ENCODE peak calls at places on chromosome 19, in four cellular contexts. One of them, this sample, is unnamed.

GRCh38 chr19:4516939-4517300 is 1.4 kb downstream of the PLIN4 start:
- DNase-seq in mammary epithelial cell: no peak
- DNase-seq in GM23248: peak
- DNase-seq in PC-9: no peak
- DNase-seq in this sample: no peak

GRCh38 chr19:17220207-17220758 is 5.1 kb downstream of the USE1 start:
- DNase-seq in GM23248: peak
- DNase-seq in mammary epithelial cell: no peak
- DNase-seq in PC-9: peak
- DNase-seq in this sample: peak

GRCh38 chr19:10749435-10750384 is 31.8 kb downstream of the DNM2 start:
- DNase-seq in PC-9: peak
- DNase-seq in GM23248: no peak
- DNase-seq in mammary epithelial cell: no peak
- DNase-seq in this sample: no peak

GRCh38 chr19:37966211-37967072 is 59.4 kb downstream of the SIPA1L3 start:
- DNase-seq in PC-9: no peak
- DNase-seq in mammary epithelial cell: peak
- DNase-seq in GM23248: no peak
- DNase-seq in this sample: no peak

GRCh38 chr19:3324405-3324856 is 42.0 kb upstream of the NFIC start:
- DNase-seq in GM23248: no peak
- DNase-seq in PC-9: no peak
- DNase-seq in mammary epithelial cell: no peak
- DNase-seq in this sample: peak

GRCh38 chr19:3781603-3782002 is 4.6 kb downstream of the MATK start:
- DNase-seq in PC-9: no peak
- DNase-seq in mammary epithelial cell: no peak
- DNase-seq in GM23248: no peak
- DNase-seq in this sample: no peak

GRCh38 chr19:31572671-31573298 is 223.5 kb upstream of the TSHZ3 start:
- DNase-seq in mammary epithelial cell: no peak
- DNase-seq in PC-9: no peak
- DNase-seq in GM23248: no peak
- DNase-seq in this sample: no peak

GRCh38 chr19:16400911-16401675 is 70.7 kb downstream of the EPS15L1 start:
- DNase-seq in mammary epithelial cell: no peak
- DNase-seq in PC-9: no peak
- DNase-seq in GM23248: peak
- DNase-seq in this sample: peak

GRCh38 chr19:49150944-49151243 is 4.3 kb downstream of the HRC start:
- DNase-seq in mammary epithelial cell: no peak
- DNase-seq in GM23248: no peak
- DNase-seq in PC-9: peak
- DNase-seq in this sample: no peak

GRCh38 chr19:4567584-4568071 is 8.1 kb upstream of the SEMA6B start:
- DNase-seq in GM23248: peak
- DNase-seq in PC-9: no peak
- DNase-seq in mammary epithelial cell: no peak
- DNase-seq in this sample: peak

GRCh38 chr19:23384166-23384565 is 11.1 kb downstream of the ZNF91 start:
- DNase-seq in PC-9: no peak
- DNase-seq in GM23248: no peak
- DNase-seq in mammary epithelial cell: no peak
- DNase-seq in this sample: no peak

GRCh38 chr19:35744688-35745327 is 410 bp downstream of the U2AF1L4 start:
- DNase-seq in mammary epithelial cell: peak
- DNase-seq in GM23248: peak
- DNase-seq in PC-9: peak
- DNase-seq in this sample: peak

GRCh38 chr19:33509774-33510173 is 11.8 kb downstream of the PEPD start:
- DNase-seq in PC-9: peak
- DNase-seq in mammary epithelial cell: no peak
- DNase-seq in GM23248: no peak
- DNase-seq in this sample: no peak

GRCh38 chr19:41327499-41328156 is 17.7 kb downstream of the CCDC97 start:
- DNase-seq in PC-9: peak
- DNase-seq in mammary epithelial cell: peak
- DNase-seq in GM23248: peak
- DNase-seq in this sample: no peak

GRCh38 chr19:21587549-21587948 is 82.1 kb downstream of the ZNF429 start:
- DNase-seq in PC-9: no peak
- DNase-seq in mammary epithelial cell: no peak
- DNase-seq in GM23248: no peak
- DNase-seq in this sample: no peak

GRCh38 chr19:35120492-35120891 is 4.9 kb downstream of the FXYD3 start:
- DNase-seq in PC-9: peak
- DNase-seq in GM23248: peak
- DNase-seq in mammary epithelial cell: peak
- DNase-seq in this sample: no peak

DNA sequence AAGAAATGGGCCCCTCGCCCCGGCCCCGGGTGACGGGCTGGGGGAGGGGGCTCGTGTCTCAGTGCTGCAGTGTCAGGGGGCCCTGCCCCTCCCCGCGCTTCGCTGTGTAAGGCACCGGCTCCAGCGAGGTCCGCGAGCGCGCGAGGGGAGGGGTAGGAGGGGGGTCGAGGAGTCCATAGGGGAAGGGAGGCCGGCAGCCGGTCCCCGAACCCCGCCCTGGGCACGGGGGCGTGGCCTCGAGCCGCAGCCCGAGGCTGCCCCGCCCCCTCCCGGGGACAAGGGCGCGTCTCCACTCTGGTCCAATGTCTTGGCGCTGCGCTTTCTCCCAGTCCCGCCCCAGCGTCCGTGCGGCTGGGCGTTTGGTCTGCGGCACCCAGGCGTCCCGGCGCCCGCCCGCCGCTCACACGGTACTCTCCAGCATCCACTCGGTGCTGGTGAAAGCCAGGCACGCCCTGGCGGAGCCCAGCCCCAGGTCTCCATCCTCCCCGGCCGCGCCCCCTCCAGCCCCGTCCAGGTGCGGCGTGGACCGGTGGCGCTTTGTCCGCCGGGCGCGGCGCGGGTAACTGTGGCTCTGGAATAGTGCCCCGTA is 11.1 kb downstream of the IFNL1 start:
- DNase-seq in PC-9: no peak
- DNase-seq in mammary epithelial cell: no peak
- DNase-seq in GM23248: peak
- DNase-seq in this sample: peak
- TF ChIP-seq EZH2 in PC-9: no peak
- TF ChIP-seq EZH2 in mammary epithelial cell: no peak
- TF ChIP-seq EZH2 in GM23248: no peak
- TF ChIP-seq EZH2 in this sample: no peak

GRCh38 chr19:43905897-43906296 is 29.2 kb downstream of the ZNF45 start:
- DNase-seq in GM23248: no peak
- DNase-seq in mammary epithelial cell: no peak
- DNase-seq in PC-9: no peak
- DNase-seq in this sample: no peak

GRCh38 chr19:43906774-43907173 is 28.3 kb downstream of the ZNF45 start:
- DNase-seq in GM23248: no peak
- DNase-seq in mammary epithelial cell: no peak
- DNase-seq in PC-9: no peak
- DNase-seq in this sample: no peak

GRCh38 chr19:43913383-43913782 is 21.7 kb downstream of the ZNF45 start:
- DNase-seq in GM23248: no peak
- DNase-seq in mammary epithelial cell: no peak
- DNase-seq in PC-9: no peak
- DNase-seq in this sample: no peak

GRCh38 chr19:43910884-43911283 is 24.2 kb downstream of the ZNF45 start:
- DNase-seq in GM23248: no peak
- DNase-seq in PC-9: no peak
- DNase-seq in mammary epithelial cell: no peak
- DNase-seq in this sample: no peak

GRCh38 chr19:43908659-43909058 is 26.4 kb downstream of the ZNF45 start:
- DNase-seq in PC-9: no peak
- DNase-seq in GM23248: no peak
- DNase-seq in mammary epithelial cell: no peak
- DNase-seq in this sample: no peak
- H3K4me3 ChIP-seq in PC-9: no peak
- H3K4me3 ChIP-seq in GM23248: no peak
- H3K4me3 ChIP-seq in mammary epithelial cell: no peak
- H3K4me3 ChIP-seq in this sample: no peak

GRCh38 chr19:47422417-47423163 is 3.3 kb upstream of the MEIS3 start:
- DNase-seq in mammary epithelial cell: no peak
- DNase-seq in PC-9: no peak
- DNase-seq in GM23248: no peak
- DNase-seq in this sample: no peak
- TF ChIP-seq EZH2 in mammary epithelial cell: peak
- TF ChIP-seq EZH2 in PC-9: no peak
- TF ChIP-seq EZH2 in GM23248: no peak
- TF ChIP-seq EZH2 in this sample: no peak

GRCh38 chr19:53103903-53104203 is 631 bp upstream of the ZNF160 start:
- DNase-seq in PC-9: no peak
- DNase-seq in mammary epithelial cell: no peak
- DNase-seq in GM23248: peak
- DNase-seq in this sample: no peak
- H3K4me3 ChIP-seq in PC-9: peak
- H3K4me3 ChIP-seq in mammary epithelial cell: peak
- H3K4me3 ChIP-seq in GM23248: peak
- H3K4me3 ChIP-seq in this sample: peak

DNA sequence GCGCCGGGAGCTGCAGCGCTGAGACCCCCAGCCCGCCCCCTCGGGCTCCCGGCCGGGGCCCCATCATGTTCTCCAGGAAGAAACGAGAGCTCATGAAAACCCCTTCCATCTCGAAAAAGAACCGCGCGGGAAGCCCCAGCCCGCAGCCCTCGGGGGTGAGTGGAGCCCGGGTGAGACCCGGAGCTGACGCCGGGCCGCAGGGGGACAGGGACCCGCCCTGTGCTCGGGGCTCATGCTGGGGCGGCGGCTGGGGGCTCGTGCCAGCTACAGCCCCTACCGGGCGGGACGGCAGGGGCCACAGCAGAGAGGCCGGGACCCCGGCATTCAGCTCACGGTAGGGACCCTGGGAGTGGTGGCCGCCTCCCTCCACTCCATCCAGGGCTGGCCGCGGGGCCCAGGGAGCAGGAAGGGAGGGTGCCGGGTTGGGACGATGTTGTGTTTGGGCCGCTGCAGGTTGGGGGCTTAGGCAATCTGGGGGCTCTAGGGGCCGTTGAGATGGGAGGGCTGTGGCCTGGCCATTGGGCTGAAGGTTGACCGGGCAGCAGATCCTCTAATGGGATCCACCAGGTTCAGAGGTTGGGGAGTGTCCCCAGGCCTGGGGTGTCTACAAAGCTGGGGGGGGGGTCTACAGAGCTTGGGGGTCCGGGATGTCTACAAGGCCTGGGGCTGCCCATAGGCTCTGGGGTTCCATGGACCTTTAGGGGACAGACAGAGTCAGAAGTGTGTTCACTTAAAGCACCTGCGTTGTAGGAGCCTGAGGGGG is 555 bp downstream of the ARHGAP45 start:
- DNase-seq in mammary epithelial cell: no peak
- DNase-seq in PC-9: no peak
- DNase-seq in GM23248: no peak
- DNase-seq in this sample: no peak
- TF ChIP-seq EZH2 in mammary epithelial cell: no peak
- TF ChIP-seq EZH2 in PC-9: no peak
- TF ChIP-seq EZH2 in GM23248: no peak
- TF ChIP-seq EZH2 in this sample: no peak

DNA sequence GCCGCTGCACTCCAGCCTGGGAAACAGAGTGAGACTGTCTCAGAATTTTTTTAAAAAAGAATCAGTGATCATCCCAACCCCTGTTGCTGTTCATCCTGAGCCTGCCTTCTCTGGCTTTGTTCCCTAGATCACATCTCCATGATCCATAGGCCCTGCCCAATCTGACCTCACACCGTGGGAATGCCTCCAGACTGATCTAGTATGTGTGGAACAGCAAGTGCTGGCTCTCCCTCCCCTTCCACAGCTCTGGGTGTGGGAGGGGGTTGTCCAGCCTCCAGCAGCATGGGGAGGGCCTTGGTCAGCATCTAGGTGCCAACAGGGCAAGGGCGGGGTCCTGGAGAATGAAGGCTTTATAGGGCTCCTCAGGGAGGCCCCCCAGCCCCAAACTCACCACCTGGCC is at the start of gene KLK2:
- DNase-seq in mammary epithelial cell: no peak
- DNase-seq in GM23248: no peak
- DNase-seq in PC-9: no peak
- DNase-seq in this sample: no peak
- H3K4me3 ChIP-seq in mammary epithelial cell: no peak
- H3K4me3 ChIP-seq in GM23248: no peak
- H3K4me3 ChIP-seq in PC-9: no peak
- H3K4me3 ChIP-seq in this sample: no peak

GRCh38 chr19:45075215-45076028 is 856 bp downstream of the ZNF296 start:
- DNase-seq in PC-9: peak
- DNase-seq in GM23248: peak
- DNase-seq in mammary epithelial cell: no peak
- DNase-seq in this sample: no peak

GRCh38 chr19:45074744-45075143 is 1.5 kb downstream of the ZNF296 start:
- DNase-seq in PC-9: no peak
- DNase-seq in GM23248: no peak
- DNase-seq in mammary epithelial cell: no peak
- DNase-seq in this sample: no peak

GRCh38 chr19:45076851-45077730 is 813 bp upstream of the ZNF296 start:
- DNase-seq in GM23248: no peak
- DNase-seq in PC-9: no peak
- DNase-seq in mammary epithelial cell: no peak
- DNase-seq in this sample: no peak

GRCh38 chr19:45078390-45079062 is 534 bp upstream of the GEMIN7 start:
- DNase-seq in GM23248: no peak
- DNase-seq in PC-9: no peak
- DNase-seq in mammary epithelial cell: no peak
- DNase-seq in this sample: no peak

GRCh38 chr19:45076029-45076850 is at the start of gene ZNF296:
- DNase-seq in GM23248: peak
- DNase-seq in PC-9: peak
- DNase-seq in mammary epithelial cell: peak
- DNase-seq in this sample: peak
- TF ChIP-seq EZH2 in GM23248: no peak
- TF ChIP-seq EZH2 in PC-9: no peak
- TF ChIP-seq EZH2 in mammary epithelial cell: no peak
- TF ChIP-seq EZH2 in this sample: no peak